ENCODE peak calls at places on chromosomes 2 and 18, in ten cellular contexts. O is Karpas-422, I is HCT116, H is MM.1S, L is GM23248, N is SK-N-SH, Z is OCI-LY7, S is hepatocyte, B is PC-9, K is PC-3. Y is an unnamed sample. For H3K9me2 and H3K4me1, the result is how much of the 10 kb centered on the place peaks cover.

GRCh38 chr2:170714156-170715061 is 728 bp upstream of the SP5 start:
- DNase-seq in H (peak), B (peak), O (no peak), K (peak), N (peak), I (no peak), L (peak), S (peak), Z (no peak), Y (peak)

GRCh38 chr2:235707411-235708096 is 213.7 kb downstream of the AGAP1 start:
- DNase-seq in N (no peak), H (no peak), I (no peak), B (no peak), O (no peak), S (no peak), L (no peak), Z (no peak), K (no peak), Y (no peak)

GRCh38 chr18:28204154-28204553 is 27.2 kb upstream of the CDH2 start:
- DNase-seq in K (peak), S (no peak), O (no peak), B (peak), I (no peak), L (peak), H (no peak), Z (no peak), N (no peak), Y (no peak)

GRCh38 chr2:191265311-191266170 is 20.3 kb downstream of the MYO1B start:
- DNase-seq in O (no peak), K (peak), B (no peak), Z (no peak), S (no peak), H (no peak), I (no peak), N (no peak), L (peak), Y (no peak)

GRCh38 chr2:222418734-222419133 is 5.6 kb upstream of the SGPP2 start:
- DNase-seq in L (no peak), N (no peak), B (no peak), I (no peak), S (no peak), H (no peak), K (no peak), Z (no peak), O (no peak), Y (no peak)

GRCh38 chr2:8675543-8675942 is 6.3 kb upstream of the ID2 start:
- DNase-seq in I (no peak), Z (no peak), N (no peak), S (no peak), O (no peak), K (no peak), H (no peak), L (no peak), B (no peak), Y (no peak)

GRCh38 chr18:2971741-2972552 is 41.0 kb downstream of the LPIN2 start:
- DNase-seq in L (peak), S (no peak), K (no peak), H (no peak), B (no peak), I (no peak), Z (peak), O (no peak), N (no peak), Y (no peak)

GRCh38 chr2:148568597-148568996 is 76.0 kb upstream of the EPC2 start:
- DNase-seq in O (no peak), S (no peak), H (no peak), Z (no peak), B (no peak), L (no peak), I (no peak), N (no peak), K (no peak), Y (no peak)

GRCh38 chr2:100907832-100908231 is 87.9 kb downstream of the NPAS2 start:
- DNase-seq in Z (no peak), L (no peak), O (no peak), S (no peak), B (no peak), I (no peak), H (no peak), K (no peak), N (no peak), Y (no peak)

GRCh38 chr2:217622205-217622621 is 380.6 kb downstream of the TNS1 start:
- DNase-seq in I (no peak), N (peak), S (peak), B (no peak), H (no peak), O (no peak), L (peak), K (no peak), Z (no peak), Y (peak)

GRCh38 chr2:36373149-36373880 is 17.7 kb downstream of the CRIM1 start:
- DNase-seq in Z (no peak), S (no peak), B (peak), I (no peak), H (no peak), O (no peak), L (peak), K (peak), N (no peak), Y (no peak)

GRCh38 chr18:69397096-69397495 is 3.6 kb upstream of the DOK6 start:
- DNase-seq in B (no peak), K (peak), I (peak), Z (no peak), L (peak), H (no peak), S (no peak), O (no peak), N (no peak), Y (peak)

GRCh38 chr2:195543063-195543462 is 114.0 kb upstream of the SLC39A10 start:
- DNase-seq in O (no peak), K (no peak), I (no peak), Z (no peak), L (no peak), S (no peak), B (no peak), N (no peak), H (no peak), Y (no peak)

GRCh38 chr2:203625712-203626111 is 80.7 kb upstream of the CD28 start:
- DNase-seq in S (no peak), K (no peak), Z (no peak), N (no peak), B (no peak), I (no peak), H (no peak), O (peak), L (no peak), Y (no peak)

GRCh38 chr2:40072442-40073232 is 293.6 kb upstream of the THUMPD2 start:
- DNase-seq in O (no peak), H (no peak), S (no peak), B (no peak), K (no peak), Z (no peak), N (no peak), L (no peak), I (no peak), Y (no peak)

GRCh38 chr18:48892146-48892855 is 58.5 kb downstream of the SMAD7 start:
- DNase-seq in L (no peak), Z (no peak), S (no peak), B (no peak), N (no peak), H (no peak), K (no peak), I (no peak), O (no peak), Y (no peak)

GRCh38 chr2:132477436-132477835 is 60.8 kb downstream of the GPR39 start:
- DNase-seq in O (no peak), B (no peak), N (no peak), S (no peak), L (peak), I (no peak), H (no peak), Z (no peak), K (no peak), Y (no peak)

GRCh38 chr2:88199912-88200682 is 30.0 kb downstream of the THNSL2 start:
- DNase-seq in I (no peak), O (no peak), Z (no peak), S (peak), K (no peak), N (peak), H (no peak), B (no peak), L (peak), Y (peak)

GRCh38 chr2:18544171-18544570 is 16.3 kb downstream of the RDH14 start:
- DNase-seq in H (no peak), I (no peak), O (no peak), S (no peak), Z (no peak), K (no peak), N (no peak), L (peak), B (no peak), Y (no peak)

GRCh38 chr2:176944998-176945397 is 267.6 kb upstream of the HNRNPA3 start:
- DNase-seq in B (no peak), H (peak), L (no peak), S (no peak), N (no peak), I (no peak), O (no peak), Z (no peak), K (no peak), Y (no peak)

GRCh38 chr2:15754703-15755099 is 163.0 kb downstream of the DDX1 start:
- DNase-seq in O (no peak), K (no peak), L (no peak), I (no peak), N (no peak), H (no peak), Z (no peak), B (no peak), S (no peak), Y (no peak)

GRCh38 chr2:38076710-38077430 is 919 bp upstream of the CYP1B1 start:
- DNase-seq in I (peak), B (peak), K (peak), S (peak), N (peak), L (peak), Z (no peak), O (peak), H (peak), Y (peak)

GRCh38 chr2:37997629-37998028 is 72.5 kb downstream of the RMDN2 start:
- DNase-seq in Z (no peak), O (no peak), S (no peak), K (peak), N (no peak), I (no peak), H (no peak), B (no peak), L (peak), Y (no peak)

GRCh38 chr2:106107509-106108131 is 86.5 kb downstream of the UXS1 start:
- DNase-seq in S (no peak), N (no peak), O (no peak), B (no peak), L (peak), Z (no peak), H (no peak), K (peak), I (no peak), Y (no peak)

GRCh38 chr18:5180254-5180653 is 16.8 kb downstream of the AKAIN1 start:
- DNase-seq in O (no peak), Z (no peak), I (no peak), B (no peak), L (no peak), S (peak), N (no peak), H (no peak), K (no peak), Y (no peak)

GRCh38 chr18:65906621-65907034 is 155.8 kb downstream of the CDH7 start:
- DNase-seq in O (no peak), K (peak), B (no peak), S (peak), I (no peak), L (no peak), Z (no peak), N (no peak), H (no peak), Y (peak)

GRCh38 chr2:204251118-204251757 is 294.0 kb upstream of the PARD3B start:
- DNase-seq in O (no peak), K (no peak), B (no peak), N (no peak), I (no peak), Z (no peak), H (peak), L (no peak), S (no peak), Y (no peak)

GRCh38 chr2:42300527-42300926 is 60.5 kb downstream of the COX7A2L start:
- DNase-seq in S (no peak), I (no peak), Z (no peak), L (no peak), N (no peak), K (no peak), H (no peak), O (no peak), B (no peak), Y (no peak)

GRCh38 chr2:232761301-232761907 is 15.0 kb downstream of the KCNJ13 start:
- DNase-seq in K (peak), I (peak), O (peak), L (peak), B (peak), N (peak), Z (peak), S (peak), H (peak), Y (peak)

GRCh38 chr2:40130251-40130994 is 321.5 kb downstream of the SLC8A1 start:
- DNase-seq in Z (no peak), K (no peak), B (no peak), H (no peak), I (no peak), O (no peak), N (peak), L (peak), S (peak), Y (no peak)

GRCh38 chr18:60413944-60414547 is 41.5 kb upstream of the MC4R start:
- DNase-seq in H (no peak), N (no peak), K (peak), B (peak), Z (peak), L (peak), I (peak), S (peak), O (peak), Y (peak)

GRCh38 chr2:139142252-139142651 is 362.1 kb upstream of the NXPH2 start:
- DNase-seq in L (peak), K (peak), O (peak), Z (peak), H (peak), B (no peak), S (peak), I (peak), N (no peak), Y (peak)

GRCh38 chr2:239912171-239912937 is 112.8 kb downstream of the NDUFA10 start:
- DNase-seq in I (no peak), H (no peak), L (no peak), B (no peak), K (no peak), S (no peak), Z (no peak), O (no peak), N (no peak), Y (no peak)

GRCh38 chr2:11746376-11746806 is at the start of gene LPIN1:
- DNase-seq in K (peak), I (peak), B (peak), L (peak), O (peak), H (peak), N (peak), S (peak), Z (peak), Y (peak)

GRCh38 chr2:195575021-195575420 is 82.0 kb upstream of the SLC39A10 start:
- DNase-seq in Z (no peak), I (no peak), B (no peak), H (no peak), O (no peak), S (no peak), N (no peak), K (no peak), L (peak), Y (no peak)

GRCh38 chr18:14941256-14941655 is 193.3 kb downstream of the ANKRD30B start:
- DNase-seq in L (no peak), N (no peak), H (no peak), Z (no peak), O (no peak), I (no peak), B (no peak), S (no peak), K (no peak), Y (no peak)

GRCh38 chr18:78637442-78638402 is 341.9 kb upstream of the SALL3 start:
- DNase-seq in S (no peak), L (no peak), I (no peak), O (no peak), H (no peak), K (no peak), B (no peak), Z (no peak), N (no peak), Y (peak)

GRCh38 chr2:23327897-23328296 is 57.1 kb upstream of the KLHL29 start:
- DNase-seq in Z (no peak), B (no peak), K (no peak), N (peak), O (no peak), I (no peak), L (no peak), H (no peak), S (no peak), Y (no peak)

GRCh38 chr18:58845913-58846312 is 18.8 kb upstream of the ZNF532 start:
- DNase-seq in B (no peak), K (no peak), S (no peak), H (no peak), N (no peak), I (no peak), Z (no peak), O (no peak), L (no peak), Y (no peak)
- H3K9me2 ChIP-seq in B (under half), K (under half), S (under half), H (under half), N (under half), I (under half), Z (under half), O (under half), L (under half), Y (under half)

DNA sequence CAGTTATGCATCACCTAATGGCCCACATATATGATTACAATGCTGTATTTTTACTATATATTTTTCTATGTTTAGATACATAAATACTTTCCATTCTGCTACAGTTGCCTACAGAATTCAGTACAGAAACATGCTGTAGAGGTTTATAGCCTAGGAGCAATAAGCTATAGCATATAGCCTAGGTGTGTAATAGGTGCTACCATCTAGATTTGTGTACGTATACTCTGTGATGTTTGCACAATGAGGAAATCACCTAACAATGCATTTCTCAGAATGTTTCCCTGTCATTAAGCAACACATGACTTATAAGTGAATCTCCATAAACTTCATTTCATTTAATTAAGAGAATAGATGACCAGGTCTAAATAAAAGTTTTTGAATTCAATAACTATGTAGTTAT is 43.5 kb downstream of the SLC38A11 start:
- DNase-seq in K (peak), O (no peak), B (no peak), N (no peak), Z (no peak), I (no peak), S (no peak), L (no peak), H (no peak), Y (no peak)
- H3K4me1 ChIP-seq in K (under half), O (under half), B (under half), N (under half), Z (under half), I (under half), S (half or more), L (under half), H (under half), Y (under half)

DNA sequence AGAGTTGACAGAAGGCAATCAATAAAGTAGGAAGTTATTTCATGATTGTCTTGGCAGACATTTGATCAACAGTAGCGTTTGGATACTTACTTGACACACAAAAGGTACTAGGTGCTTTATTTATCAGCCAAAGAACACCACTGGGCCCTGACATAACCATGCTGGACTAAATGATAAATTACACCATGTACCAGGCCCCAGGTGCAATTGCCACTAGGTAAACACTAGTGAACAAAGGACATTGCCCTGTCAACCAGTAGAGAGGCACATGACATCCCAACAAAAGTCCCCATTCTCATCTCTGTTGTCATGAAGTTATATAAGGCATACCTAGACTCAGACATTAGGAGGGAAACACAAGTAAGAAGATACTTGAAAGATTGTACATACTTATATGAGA is 747.2 kb downstream of the SATB2 start:
- DNase-seq in O (no peak), L (no peak), B (no peak), Z (no peak), H (no peak), I (no peak), K (no peak), S (no peak), N (no peak), Y (no peak)
- H3K9me2 ChIP-seq in O (under half), L (under half), B (under half), Z (under half), H (under half), I (under half), K (under half), S (under half), N (under half), Y (under half)

GRCh38 chr2:237198144-237198900 is 112.6 kb downstream of the COPS8 start:
- DNase-seq in O (no peak), H (no peak), L (peak), B (no peak), Z (no peak), S (no peak), N (no peak), K (peak), I (no peak), Y (peak)
- H3K4me1 ChIP-seq in O (under half), H (under half), L (half or more), B (half or more), Z (under half), S (under half), N (under half), K (half or more), I (under half), Y (under half)

DNA sequence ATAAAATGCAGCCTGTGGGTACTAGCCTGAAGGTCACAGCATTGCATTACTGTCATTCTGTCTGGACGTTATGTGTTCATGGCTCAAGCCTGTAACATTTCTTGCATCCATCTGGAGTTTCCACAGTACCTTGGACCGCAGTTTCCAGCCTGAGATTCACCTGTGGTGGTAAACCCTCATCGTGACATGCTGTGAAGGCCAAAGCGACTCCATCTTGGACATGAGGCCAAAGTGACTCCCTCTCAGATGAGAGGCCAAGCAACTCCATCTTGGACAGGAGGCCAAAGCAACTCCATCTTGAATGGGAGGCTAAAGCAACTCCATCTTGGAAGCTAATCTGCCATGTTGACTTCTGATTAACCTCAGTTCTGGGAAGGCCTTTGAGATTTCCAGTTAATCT is 257.7 kb upstream of the MYT1L start:
- DNase-seq in Z (no peak), I (no peak), S (no peak), N (no peak), H (no peak), K (no peak), O (no peak), B (no peak), L (no peak), Y (no peak)
- H3K9me2 ChIP-seq in Z (under half), I (under half), S (under half), N (under half), H (under half), K (under half), O (under half), B (under half), L (under half), Y (under half)